ENCODE peak calls at places on chromosomes 1 and 21, in eight cellular contexts. C, K, Q, P, Y, S, D and H are unnamed samples. For H3K4me1, the result is how much of the 10 kb centered on the place peaks cover.

GRCh38 chr21:17753736-17754135 is 65.4 kb downstream of the C21orf91 start:
- DNase-seq in Q (no peak), D (no peak), C (no peak), P (no peak), K (no peak), S (no peak), Y (no peak), H (no peak)

GRCh38 chr21:17988038-17988437 is 168.9 kb upstream of the C21orf91 start:
- DNase-seq in Q (no peak), S (no peak), K (no peak), P (no peak), C (peak), Y (no peak), D (no peak), H (no peak)

GRCh38 chr1:162070094-162070748 is 730 bp downstream of the NOS1AP start:
- DNase-seq in Q (peak), K (peak), C (no peak), S (no peak), D (no peak), P (peak), Y (no peak), H (peak)

GRCh38 chr1:202234331-202235002 is 40.9 kb downstream of the LGR6 start:
- DNase-seq in P (no peak), K (no peak), C (peak), Y (no peak), S (no peak), D (no peak), Q (no peak), H (no peak)

GRCh38 chr1:177340601-177341067 is 169.9 kb downstream of the BRINP2 start:
- DNase-seq in P (no peak), K (no peak), D (no peak), S (no peak), Q (no peak), Y (no peak), C (no peak), H (no peak)

GRCh38 chr1:25844485-25845337 is 14.5 kb downstream of the AUNIP start:
- DNase-seq in D (no peak), P (no peak), C (no peak), S (no peak), Q (no peak), K (no peak), Y (no peak), H (no peak)

GRCh38 chr1:1304331-1305299 is 3.1 kb downstream of the ACAP3 start:
- DNase-seq in S (peak), D (peak), Y (no peak), C (peak), Q (peak), P (peak), K (peak), H (no peak)

GRCh38 chr1:65165269-65166002 is 17.4 kb downstream of the AK4 start:
- DNase-seq in Q (no peak), K (no peak), Y (no peak), S (no peak), P (no peak), D (no peak), C (no peak), H (no peak)

GRCh38 chr1:94864821-94865220 is 44.7 kb downstream of the SLC44A3 start:
- DNase-seq in D (no peak), Y (no peak), Q (peak), C (peak), P (no peak), S (peak), K (no peak), H (no peak)

GRCh38 chr1:197130677-197131304 is 15.7 kb downstream of the ASPM start:
- DNase-seq in K (no peak), Y (no peak), Q (no peak), D (no peak), S (no peak), C (peak), P (no peak), H (no peak)

GRCh38 chr1:112496290-112496689 is 12.5 kb upstream of the WNT2B start:
- DNase-seq in P (no peak), D (no peak), S (no peak), C (no peak), Y (no peak), K (no peak), Q (no peak), H (no peak)

GRCh38 chr1:80668370-80668769 is 1132.4 kb upstream of the ADGRL2 start:
- DNase-seq in K (no peak), C (no peak), P (no peak), D (no peak), Y (no peak), S (no peak), Q (no peak), H (no peak)

GRCh38 chr1:54955359-54955758 is 25.1 kb upstream of the TMEM61 start:
- DNase-seq in C (peak), S (no peak), D (no peak), K (no peak), Q (no peak), Y (no peak), P (no peak), H (no peak)

GRCh38 chr21:46084041-46084561 is 13.8 kb upstream of the COL6A2 start:
- DNase-seq in Q (peak), Y (no peak), C (no peak), K (no peak), S (no peak), P (no peak), D (no peak), H (no peak)

GRCh38 chr1:234771642-234772344 is 161.8 kb upstream of the IRF2BP2 start:
- DNase-seq in Q (no peak), D (no peak), S (no peak), P (no peak), C (no peak), Y (no peak), K (no peak), H (no peak)

GRCh38 chr1:218536311-218536710 is 191.2 kb downstream of the TGFB2 start:
- DNase-seq in K (no peak), Y (no peak), C (no peak), S (no peak), P (no peak), Q (no peak), D (no peak), H (no peak)

GRCh38 chr1:55913565-55913964 is 665.8 kb downstream of the PLPP3 start:
- DNase-seq in Q (no peak), P (no peak), S (no peak), C (no peak), K (no peak), Y (no peak), D (no peak), H (no peak)

GRCh38 chr1:159862031-159862430 is 426 bp downstream of the VSIG8 start:
- DNase-seq in Y (no peak), S (no peak), P (no peak), C (no peak), Q (no peak), D (no peak), K (no peak), H (no peak)

GRCh38 chr21:26489781-26490180 is 83.3 kb downstream of the CYYR1 start:
- DNase-seq in K (no peak), Y (no peak), S (no peak), P (no peak), C (no peak), D (no peak), Q (no peak), H (no peak)

GRCh38 chr21:26490771-26491170 is 82.3 kb downstream of the CYYR1 start:
- DNase-seq in Q (no peak), S (no peak), K (no peak), Y (no peak), P (no peak), C (no peak), D (no peak), H (no peak)

GRCh38 chr21:26491663-26492062 is 81.4 kb downstream of the CYYR1 start:
- DNase-seq in Y (no peak), P (no peak), Q (no peak), C (no peak), D (no peak), S (no peak), K (no peak), H (no peak)

GRCh38 chr21:26499475-26499874 is 73.6 kb downstream of the CYYR1 start:
- DNase-seq in D (no peak), C (no peak), P (no peak), K (no peak), S (no peak), Q (no peak), Y (no peak), H (no peak)

DNA sequence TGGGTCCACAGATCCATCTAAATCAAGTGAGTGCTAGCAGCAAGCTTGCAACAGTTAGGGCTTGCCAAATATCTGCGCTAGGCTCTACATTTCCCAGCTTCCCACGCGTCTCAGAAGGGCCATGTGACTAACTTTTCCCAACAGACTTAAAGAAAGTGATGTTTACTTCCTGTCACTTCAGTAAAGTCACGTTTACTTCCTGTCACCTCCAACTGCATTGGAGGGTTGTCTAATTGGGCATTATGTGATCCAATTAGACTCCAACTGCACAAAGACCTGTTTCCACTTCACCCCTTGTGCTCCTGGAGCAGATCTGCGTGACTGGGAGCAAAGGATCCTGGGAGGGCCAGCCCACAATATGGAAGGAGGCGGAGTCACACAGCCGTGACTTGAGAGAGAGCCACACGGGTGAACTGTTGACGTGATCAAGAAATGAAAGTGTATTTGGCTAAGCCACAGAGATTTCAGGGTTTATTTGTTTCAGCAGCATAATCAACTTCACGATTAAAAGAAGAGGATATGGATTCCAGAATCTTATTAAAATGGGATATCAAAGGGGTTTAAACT is 77.7 kb downstream of the CYYR1 start:
- DNase-seq in D (no peak), S (peak), Y (no peak), C (no peak), K (no peak), P (no peak), Q (no peak), H (no peak)
- H3K4me3 ChIP-seq in D (no peak), S (peak), Y (no peak), C (no peak), K (no peak), P (no peak), Q (no peak), H (no peak)

DNA sequence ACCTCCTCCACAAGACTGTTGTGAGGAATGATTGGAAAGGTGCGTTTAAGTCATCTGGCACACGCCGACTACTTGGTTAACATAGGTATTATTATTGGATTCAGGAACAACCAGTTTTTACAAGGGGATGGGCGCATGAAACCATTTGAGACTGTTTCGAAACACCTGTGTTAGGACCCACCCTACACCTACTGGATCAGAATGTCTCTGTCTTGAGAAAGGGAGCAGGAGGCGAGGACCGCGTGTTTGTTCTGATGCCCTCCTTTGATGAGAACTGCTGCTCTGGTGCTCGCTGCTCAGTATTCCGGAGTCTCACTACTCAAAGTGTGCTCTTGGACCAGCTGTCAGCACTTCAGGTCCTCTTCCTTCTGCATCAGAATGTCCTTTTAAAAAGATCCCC is 7.3 kb downstream of the H6PD start:
- DNase-seq in P (no peak), Q (no peak), C (no peak), D (no peak), S (no peak), K (no peak), Y (no peak), H (no peak)
- H3K4me1 ChIP-seq in P (half or more), Q (half or more), C (under half), D (under half), S (half or more), K (half or more), Y (under half), H (under half)

GRCh38 chr1:226626577-226626956 is 78.0 kb downstream of the STUM start:
- DNase-seq in Q (peak), Y (peak), D (peak), P (peak), C (peak), K (peak), S (peak), H (peak)
- H3K27ac ChIP-seq in Q (no peak), Y (no peak), D (no peak), P (no peak), C (no peak), K (no peak), S (no peak), H (no peak)

GRCh38 chr1:229782469-229782868 is 156.4 kb downstream of the URB2 start:
- DNase-seq in C (no peak), Q (no peak), Y (no peak), P (no peak), S (no peak), K (no peak), D (no peak), H (no peak)
- H3K4me3 ChIP-seq in C (no peak), Q (no peak), Y (no peak), P (no peak), S (no peak), K (no peak), D (no peak), H (no peak)

GRCh38 chr1:89892816-89893215 is 72.0 kb downstream of the LRRC8D start:
- DNase-seq in D (no peak), S (no peak), P (no peak), K (no peak), Y (no peak), Q (no peak), C (no peak), H (no peak)

GRCh38 chr1:89890085-89890754 is 69.4 kb downstream of the LRRC8D start:
- DNase-seq in C (peak), S (no peak), P (peak), Q (peak), K (no peak), Y (no peak), D (no peak), H (no peak)

GRCh38 chr1:89888480-89889335 is 67.9 kb downstream of the LRRC8D start:
- DNase-seq in K (no peak), Y (no peak), Q (no peak), C (no peak), P (no peak), D (no peak), S (no peak), H (no peak)

GRCh38 chr1:89887270-89887669 is 66.4 kb downstream of the LRRC8D start:
- DNase-seq in Q (no peak), C (no peak), Y (no peak), K (no peak), P (no peak), S (no peak), D (no peak), H (no peak)

GRCh38 chr1:89889336-89889640 is 68.5 kb downstream of the LRRC8D start:
- DNase-seq in C (no peak), D (no peak), S (no peak), Y (no peak), K (no peak), P (no peak), Q (no peak), H (no peak)
- H3K4me1 ChIP-seq in C (under half), D (under half), S (under half), Y (under half), K (under half), P (under half), Q (under half), H (under half)

DNA sequence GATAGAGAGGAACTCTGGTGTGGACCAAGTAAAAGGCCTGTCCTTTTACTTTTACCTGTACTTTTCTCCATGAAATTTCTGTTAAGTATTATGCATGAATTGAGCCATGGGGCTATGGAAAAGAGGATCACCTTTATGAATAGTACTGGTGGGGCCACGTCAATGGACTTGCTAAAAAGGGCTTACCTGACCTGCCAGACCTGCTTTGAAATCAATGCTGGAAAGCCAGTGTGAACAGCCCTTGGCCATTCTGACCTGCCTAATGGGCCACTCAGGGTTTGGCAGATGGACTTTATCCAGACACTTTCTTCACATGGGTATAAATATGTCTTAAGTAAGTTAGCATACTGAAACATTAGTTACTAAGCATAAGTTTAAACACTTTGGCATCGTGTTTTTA is 8.3 kb upstream of the GUK1 start:
- DNase-seq in C (no peak), K (no peak), P (no peak), S (no peak), D (no peak), Q (no peak), Y (no peak), H (no peak)
- H3K27ac ChIP-seq in C (no peak), K (no peak), P (no peak), S (no peak), D (no peak), Q (peak), Y (no peak), H (no peak)